ENCODE peak calls at places on chromosomes 13 and 19, in five cellular contexts. One of them, this sample, is unnamed.

GRCh38 chr19:15469513-15470297 is 5.4 kb upstream of the RASAL3 start:
- DNase-seq in H1: peak
- DNase-seq in K562: no peak
- DNase-seq in HepG2: no peak
- DNase-seq in GM12878: no peak
- DNase-seq in this sample: no peak

GRCh38 chr19:55980415-55980814 is 6.2 kb upstream of the NLRP5 start:
- DNase-seq in H1: no peak
- DNase-seq in GM12878: no peak
- DNase-seq in HepG2: no peak
- DNase-seq in K562: no peak
- DNase-seq in this sample: no peak

GRCh38 chr13:20116213-20116612 is 44.6 kb downstream of the GJA3 start:
- DNase-seq in HepG2: no peak
- DNase-seq in GM12878: no peak
- DNase-seq in H1: no peak
- DNase-seq in K562: no peak
- DNase-seq in this sample: no peak

GRCh38 chr19:13366529-13367143 is 139.6 kb downstream of the CACNA1A start:
- DNase-seq in HepG2: no peak
- DNase-seq in H1: peak
- DNase-seq in GM12878: no peak
- DNase-seq in K562: peak
- DNase-seq in this sample: peak

GRCh38 chr13:101946411-101946810 is 455.4 kb downstream of the FGF14 start:
- DNase-seq in H1: no peak
- DNase-seq in GM12878: no peak
- DNase-seq in HepG2: no peak
- DNase-seq in K562: no peak
- DNase-seq in this sample: no peak

GRCh38 chr13:37870895-37871550 is 1.5 kb upstream of the TRPC4 start:
- DNase-seq in HepG2: no peak
- DNase-seq in H1: peak
- DNase-seq in K562: no peak
- DNase-seq in GM12878: no peak
- DNase-seq in this sample: no peak

GRCh38 chr19:41409288-41409687 is 11.7 kb downstream of the BCKDHA start:
- DNase-seq in H1: no peak
- DNase-seq in HepG2: peak
- DNase-seq in K562: peak
- DNase-seq in GM12878: no peak
- DNase-seq in this sample: peak

GRCh38 chr19:46040952-46041500 is at the start of gene IGFL4:
- DNase-seq in H1: no peak
- DNase-seq in K562: no peak
- DNase-seq in HepG2: no peak
- DNase-seq in GM12878: no peak
- DNase-seq in this sample: no peak

GRCh38 chr19:39516270-39516669 is 1.3 kb downstream of the SELENOV start:
- DNase-seq in GM12878: no peak
- DNase-seq in HepG2: no peak
- DNase-seq in H1: no peak
- DNase-seq in K562: no peak
- DNase-seq in this sample: no peak

GRCh38 chr19:56566904-56567273 is 379 bp upstream of the ZNF470 start:
- DNase-seq in HepG2: no peak
- DNase-seq in H1: no peak
- DNase-seq in GM12878: no peak
- DNase-seq in K562: no peak
- DNase-seq in this sample: no peak

GRCh38 chr19:4908311-4908710 is 990 bp upstream of the UHRF1 start:
- DNase-seq in HepG2: peak
- DNase-seq in K562: no peak
- DNase-seq in H1: no peak
- DNase-seq in GM12878: no peak
- DNase-seq in this sample: no peak

GRCh38 chr13:63088226-63088625 is 1672.6 kb upstream of the PCDH20 start:
- DNase-seq in HepG2: no peak
- DNase-seq in H1: no peak
- DNase-seq in GM12878: no peak
- DNase-seq in K562: no peak
- DNase-seq in this sample: no peak

GRCh38 chr19:45249261-45250033 is 1.6 kb upstream of the MARK4 start:
- DNase-seq in K562: no peak
- DNase-seq in H1: no peak
- DNase-seq in GM12878: no peak
- DNase-seq in HepG2: no peak
- DNase-seq in this sample: no peak

GRCh38 chr13:21817878-21818277 is 147.0 kb downstream of the FGF9 start:
- DNase-seq in HepG2: no peak
- DNase-seq in H1: no peak
- DNase-seq in K562: no peak
- DNase-seq in GM12878: no peak
- DNase-seq in this sample: no peak

GRCh38 chr19:58021541-58022282 is 12.1 kb upstream of the ZSCAN1 start:
- DNase-seq in H1: peak
- DNase-seq in K562: peak
- DNase-seq in HepG2: peak
- DNase-seq in GM12878: no peak
- DNase-seq in this sample: no peak

GRCh38 chr13:72149701-72150100 is 282.7 kb upstream of the DACH1 start:
- DNase-seq in K562: no peak
- DNase-seq in HepG2: no peak
- DNase-seq in H1: no peak
- DNase-seq in GM12878: no peak
- DNase-seq in this sample: no peak

GRCh38 chr13:106593131-106593530 is 25.2 kb upstream of the ARGLU1 start:
- DNase-seq in K562: no peak
- DNase-seq in HepG2: no peak
- DNase-seq in GM12878: no peak
- DNase-seq in H1: no peak
- DNase-seq in this sample: no peak

GRCh38 chr19:11948646-11949045 is 16.2 kb upstream of the ZNF763 start:
- DNase-seq in H1: no peak
- DNase-seq in K562: no peak
- DNase-seq in HepG2: no peak
- DNase-seq in GM12878: no peak
- DNase-seq in this sample: no peak

GRCh38 chr19:23070353-23070781 is 46.5 kb upstream of the ZNF730 start:
- DNase-seq in HepG2: no peak
- DNase-seq in H1: peak
- DNase-seq in K562: peak
- DNase-seq in GM12878: no peak
- DNase-seq in this sample: no peak

GRCh38 chr19:16741084-16741483 is 21.4 kb downstream of the NWD1 start:
- DNase-seq in K562: no peak
- DNase-seq in H1: no peak
- DNase-seq in GM12878: no peak
- DNase-seq in HepG2: no peak
- DNase-seq in this sample: no peak

GRCh38 chr19:2327773-2328400 is 499 bp downstream of the LSM7 start:
- DNase-seq in H1: no peak
- DNase-seq in HepG2: peak
- DNase-seq in K562: peak
- DNase-seq in GM12878: peak
- DNase-seq in this sample: peak

GRCh38 chr19:632228-633067 is 889 bp downstream of the POLRMT start:
- DNase-seq in H1: peak
- DNase-seq in GM12878: no peak
- DNase-seq in K562: peak
- DNase-seq in HepG2: peak
- DNase-seq in this sample: no peak

GRCh38 chr19:40247735-40248262 is 21.3 kb upstream of the CCNP start:
- DNase-seq in GM12878: no peak
- DNase-seq in H1: no peak
- DNase-seq in HepG2: no peak
- DNase-seq in K562: no peak
- DNase-seq in this sample: no peak

GRCh38 chr13:113151745-113152707 is 6.4 kb upstream of the PROZ start:
- DNase-seq in H1: peak
- DNase-seq in HepG2: no peak
- DNase-seq in K562: no peak
- DNase-seq in GM12878: no peak
- DNase-seq in this sample: no peak

GRCh38 chr13:93716623-93717022 is 490.0 kb downstream of the GPC6 start:
- DNase-seq in H1: no peak
- DNase-seq in GM12878: no peak
- DNase-seq in HepG2: no peak
- DNase-seq in K562: no peak
- DNase-seq in this sample: no peak

GRCh38 chr13:19597523-19597922 is 35.9 kb upstream of the MPHOSPH8 start:
- DNase-seq in H1: no peak
- DNase-seq in HepG2: no peak
- DNase-seq in K562: no peak
- DNase-seq in GM12878: no peak
- DNase-seq in this sample: no peak

GRCh38 chr13:110163020-110163658 is 143.8 kb downstream of the COL4A1 start:
- DNase-seq in H1: no peak
- DNase-seq in HepG2: no peak
- DNase-seq in GM12878: no peak
- DNase-seq in K562: no peak
- DNase-seq in this sample: no peak

GRCh38 chr19:54364775-54365257 is at the start of gene LAIR1:
- DNase-seq in H1: no peak
- DNase-seq in GM12878: no peak
- DNase-seq in K562: no peak
- DNase-seq in HepG2: no peak
- DNase-seq in this sample: no peak

GRCh38 chr19:51784922-51785690 is 9.9 kb upstream of the FPR3 start:
- DNase-seq in H1: no peak
- DNase-seq in K562: peak
- DNase-seq in GM12878: peak
- DNase-seq in HepG2: no peak
- DNase-seq in this sample: no peak

GRCh38 chr19:34215666-34216038 is 38.7 kb upstream of the GARRE1 start:
- DNase-seq in H1: no peak
- DNase-seq in GM12878: no peak
- DNase-seq in K562: no peak
- DNase-seq in HepG2: no peak
- DNase-seq in this sample: no peak

GRCh38 chr13:46961719-46962118 is 64.9 kb upstream of the HTR2A start:
- DNase-seq in H1: no peak
- DNase-seq in GM12878: peak
- DNase-seq in HepG2: no peak
- DNase-seq in K562: no peak
- DNase-seq in this sample: no peak

GRCh38 chr19:18464646-18465045 is 26.7 kb upstream of the ISYNA1 start:
- DNase-seq in K562: no peak
- DNase-seq in HepG2: peak
- DNase-seq in H1: no peak
- DNase-seq in GM12878: no peak
- DNase-seq in this sample: no peak
- TF ChIP-seq SRF in K562: no peak
- TF ChIP-seq SRF in HepG2: no peak
- TF ChIP-seq SRF in H1: no peak
- TF ChIP-seq SRF in GM12878: no peak
- TF ChIP-seq SRF in this sample: no peak

DNA sequence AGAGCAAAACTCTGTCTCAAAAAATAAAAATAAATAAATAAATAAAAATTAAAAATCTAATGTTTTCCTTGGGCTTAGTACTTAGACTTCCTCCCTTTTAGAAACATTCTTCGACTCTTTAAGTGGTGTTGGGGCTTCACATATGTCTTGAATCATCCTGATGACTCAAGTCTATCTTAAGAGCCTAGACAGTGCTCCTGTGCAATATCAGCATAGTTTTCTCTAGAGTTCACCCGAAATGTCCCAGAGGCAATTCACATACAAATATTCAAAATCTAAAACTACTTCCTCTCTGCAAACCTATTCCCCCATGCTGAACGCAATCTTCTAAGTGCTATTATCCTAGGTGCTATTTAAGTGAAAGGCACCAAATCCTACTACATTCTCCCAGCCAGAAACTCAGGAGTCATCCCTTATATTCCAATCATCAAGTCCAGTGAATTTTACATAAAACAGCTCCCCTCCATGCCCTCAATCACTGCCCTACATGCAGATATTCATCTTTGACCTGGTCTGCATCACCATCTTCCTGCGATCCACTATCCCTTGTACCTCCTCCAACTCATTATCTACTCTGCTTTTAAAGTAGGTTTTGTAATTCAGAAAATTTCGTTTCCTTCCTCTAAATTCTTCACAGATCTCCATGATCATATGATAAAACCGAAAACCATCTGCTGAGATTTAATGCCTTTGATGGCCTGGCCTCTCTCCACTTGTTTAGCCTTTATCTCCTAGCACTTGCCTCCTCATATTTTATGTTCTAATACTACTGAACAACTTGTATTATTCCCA is 102.7 kb downstream of the ELF1 start:
- DNase-seq in HepG2: no peak
- DNase-seq in GM12878: no peak
- DNase-seq in K562: no peak
- DNase-seq in H1: no peak
- DNase-seq in this sample: no peak
- TF ChIP-seq SRF in HepG2: no peak
- TF ChIP-seq SRF in GM12878: no peak
- TF ChIP-seq SRF in K562: no peak
- TF ChIP-seq SRF in H1: no peak
- TF ChIP-seq SRF in this sample: no peak

GRCh38 chr13:79398915-79399314 is 7.1 kb downstream of the RBM26 start:
- DNase-seq in GM12878: no peak
- DNase-seq in H1: no peak
- DNase-seq in K562: no peak
- DNase-seq in HepG2: no peak
- DNase-seq in this sample: no peak
- TF ChIP-seq SRF in GM12878: no peak
- TF ChIP-seq SRF in H1: no peak
- TF ChIP-seq SRF in K562: no peak
- TF ChIP-seq SRF in HepG2: no peak
- TF ChIP-seq SRF in this sample: no peak

GRCh38 chr19:17751103-17751911 is at the start of gene FCHO1:
- DNase-seq in K562: peak
- DNase-seq in HepG2: peak
- DNase-seq in H1: no peak
- DNase-seq in GM12878: peak
- DNase-seq in this sample: no peak
- TF ChIP-seq SRF in K562: no peak
- TF ChIP-seq SRF in HepG2: no peak
- TF ChIP-seq SRF in H1: no peak
- TF ChIP-seq SRF in GM12878: peak
- TF ChIP-seq SRF in this sample: no peak

GRCh38 chr13:84127597-84128128 is 245.4 kb upstream of the SLITRK1 start:
- DNase-seq in HepG2: no peak
- DNase-seq in GM12878: no peak
- DNase-seq in H1: no peak
- DNase-seq in K562: no peak
- DNase-seq in this sample: no peak
- TF ChIP-seq SRF in HepG2: no peak
- TF ChIP-seq SRF in GM12878: no peak
- TF ChIP-seq SRF in H1: no peak
- TF ChIP-seq SRF in K562: no peak
- TF ChIP-seq SRF in this sample: no peak

This sample was measured in HCT116.